ENCODE peak calls at places on chromosomes 13 and 19, in four cellular contexts. One of them, this sample, is unnamed.

GRCh38 chr19:32322541-32322940 is 22.9 kb upstream of the ZNF507 start:
- DNase-seq in HL-60: no peak
- DNase-seq in GM12878: no peak
- DNase-seq in K562: no peak
- DNase-seq in this sample: no peak

GRCh38 chr19:54630784-54631183 is 500 bp downstream of the LILRB1 start:
- DNase-seq in HL-60: no peak
- DNase-seq in GM12878: no peak
- DNase-seq in K562: no peak
- DNase-seq in this sample: no peak

GRCh38 chr19:53545271-53546065 is 7.5 kb downstream of the ZNF331 start:
- DNase-seq in HL-60: no peak
- DNase-seq in GM12878: no peak
- DNase-seq in K562: no peak
- DNase-seq in this sample: no peak

GRCh38 chr13:91564422-91564821 is 166.0 kb downstream of the GPC5 start:
- DNase-seq in HL-60: no peak
- DNase-seq in GM12878: no peak
- DNase-seq in K562: no peak
- DNase-seq in this sample: no peak

GRCh38 chr19:50743537-50743936 is 20.4 kb downstream of the CLEC11A start:
- DNase-seq in HL-60: no peak
- DNase-seq in GM12878: no peak
- DNase-seq in K562: no peak
- DNase-seq in this sample: no peak

GRCh38 chr19:18515959-18516358 is 5.9 kb downstream of the ELL start:
- DNase-seq in HL-60: no peak
- DNase-seq in GM12878: no peak
- DNase-seq in K562: no peak
- DNase-seq in this sample: no peak

GRCh38 chr19:42122691-42123607 is 9.3 kb downstream of the POU2F2 start:
- DNase-seq in HL-60: no peak
- DNase-seq in GM12878: peak
- DNase-seq in K562: no peak
- DNase-seq in this sample: no peak

GRCh38 chr19:48926909-48927308 is 6.6 kb upstream of the DHDH start:
- DNase-seq in HL-60: no peak
- DNase-seq in GM12878: no peak
- DNase-seq in K562: peak
- DNase-seq in this sample: no peak

GRCh38 chr13:61913183-61913582 is 497.5 kb upstream of the PCDH20 start:
- DNase-seq in HL-60: no peak
- DNase-seq in GM12878: no peak
- DNase-seq in K562: no peak
- DNase-seq in this sample: no peak

GRCh38 chr13:20828540-20829364 is 55.0 kb upstream of the EEF1AKMT1 start:
- DNase-seq in HL-60: no peak
- DNase-seq in GM12878: peak
- DNase-seq in K562: no peak
- DNase-seq in this sample: no peak

GRCh38 chr19:16200038-16200775 is 2.5 kb downstream of the AP1M1 start:
- DNase-seq in HL-60: peak
- DNase-seq in GM12878: no peak
- DNase-seq in K562: no peak
- DNase-seq in this sample: no peak

GRCh38 chr19:18493440-18494266 is 28.2 kb downstream of the ELL start:
- DNase-seq in HL-60: no peak
- DNase-seq in GM12878: no peak
- DNase-seq in K562: no peak
- DNase-seq in this sample: no peak

GRCh38 chr13:52891685-52892084 is 43.2 kb upstream of the PCDH8 start:
- DNase-seq in HL-60: no peak
- DNase-seq in GM12878: no peak
- DNase-seq in K562: no peak
- DNase-seq in this sample: no peak

GRCh38 chr19:51398096-51398704 is 7.8 kb upstream of the C19orf84 start:
- DNase-seq in HL-60: no peak
- DNase-seq in GM12878: no peak
- DNase-seq in K562: peak
- DNase-seq in this sample: no peak

GRCh38 chr19:47036233-47036651 is 12.2 kb downstream of the TMEM160 start:
- DNase-seq in HL-60: peak
- DNase-seq in GM12878: no peak
- DNase-seq in K562: no peak
- DNase-seq in this sample: no peak

GRCh38 chr19:12668937-12669271 is 2.3 kb downstream of the WDR83 start:
- DNase-seq in HL-60: peak
- DNase-seq in GM12878: no peak
- DNase-seq in K562: peak
- DNase-seq in this sample: no peak

GRCh38 chr13:26968431-26969335 is 202.9 kb downstream of the USP12 start:
- DNase-seq in HL-60: no peak
- DNase-seq in GM12878: no peak
- DNase-seq in K562: no peak
- DNase-seq in this sample: no peak

GRCh38 chr19:21838646-21839045 is 2.7 kb upstream of the ZNF43 start:
- DNase-seq in HL-60: no peak
- DNase-seq in GM12878: no peak
- DNase-seq in K562: no peak
- DNase-seq in this sample: no peak

GRCh38 chr13:112261924-112262323 is 114.2 kb upstream of the SPACA7 start:
- DNase-seq in HL-60: no peak
- DNase-seq in GM12878: no peak
- DNase-seq in K562: no peak
- DNase-seq in this sample: no peak

GRCh38 chr19:47228937-47229673 is 1.9 kb downstream of the BBC3 start:
- DNase-seq in HL-60: no peak
- DNase-seq in GM12878: no peak
- DNase-seq in K562: peak
- DNase-seq in this sample: no peak

GRCh38 chr13:105410602-105411001 is 1124.9 kb downstream of the EFNB2 start:
- DNase-seq in HL-60: no peak
- DNase-seq in GM12878: no peak
- DNase-seq in K562: peak
- DNase-seq in this sample: no peak

GRCh38 chr19:17590780-17591688 is 35.6 kb downstream of the COLGALT1 start:
- DNase-seq in HL-60: no peak
- DNase-seq in GM12878: no peak
- DNase-seq in K562: peak
- DNase-seq in this sample: no peak

GRCh38 chr13:79777504-79777903 is 296.5 kb downstream of the NDFIP2 start:
- DNase-seq in HL-60: no peak
- DNase-seq in GM12878: no peak
- DNase-seq in K562: no peak
- DNase-seq in this sample: no peak

GRCh38 chr13:79779061-79779460 is 298.1 kb downstream of the NDFIP2 start:
- DNase-seq in HL-60: no peak
- DNase-seq in GM12878: no peak
- DNase-seq in K562: no peak
- DNase-seq in this sample: no peak

GRCh38 chr13:79776538-79776937 is 295.6 kb downstream of the NDFIP2 start:
- DNase-seq in HL-60: peak
- DNase-seq in GM12878: no peak
- DNase-seq in K562: no peak
- DNase-seq in this sample: no peak

GRCh38 chr13:79772811-79773210 is 291.9 kb downstream of the NDFIP2 start:
- DNase-seq in HL-60: no peak
- DNase-seq in GM12878: no peak
- DNase-seq in K562: no peak
- DNase-seq in this sample: no peak

GRCh38 chr13:79775830-79776229 is 294.9 kb downstream of the NDFIP2 start:
- DNase-seq in HL-60: no peak
- DNase-seq in GM12878: no peak
- DNase-seq in K562: no peak
- DNase-seq in this sample: peak
- TF ChIP-seq SPI1 in HL-60: no peak
- TF ChIP-seq SPI1 in GM12878: no peak
- TF ChIP-seq SPI1 in K562: no peak
- TF ChIP-seq SPI1 in this sample: no peak

DNA sequence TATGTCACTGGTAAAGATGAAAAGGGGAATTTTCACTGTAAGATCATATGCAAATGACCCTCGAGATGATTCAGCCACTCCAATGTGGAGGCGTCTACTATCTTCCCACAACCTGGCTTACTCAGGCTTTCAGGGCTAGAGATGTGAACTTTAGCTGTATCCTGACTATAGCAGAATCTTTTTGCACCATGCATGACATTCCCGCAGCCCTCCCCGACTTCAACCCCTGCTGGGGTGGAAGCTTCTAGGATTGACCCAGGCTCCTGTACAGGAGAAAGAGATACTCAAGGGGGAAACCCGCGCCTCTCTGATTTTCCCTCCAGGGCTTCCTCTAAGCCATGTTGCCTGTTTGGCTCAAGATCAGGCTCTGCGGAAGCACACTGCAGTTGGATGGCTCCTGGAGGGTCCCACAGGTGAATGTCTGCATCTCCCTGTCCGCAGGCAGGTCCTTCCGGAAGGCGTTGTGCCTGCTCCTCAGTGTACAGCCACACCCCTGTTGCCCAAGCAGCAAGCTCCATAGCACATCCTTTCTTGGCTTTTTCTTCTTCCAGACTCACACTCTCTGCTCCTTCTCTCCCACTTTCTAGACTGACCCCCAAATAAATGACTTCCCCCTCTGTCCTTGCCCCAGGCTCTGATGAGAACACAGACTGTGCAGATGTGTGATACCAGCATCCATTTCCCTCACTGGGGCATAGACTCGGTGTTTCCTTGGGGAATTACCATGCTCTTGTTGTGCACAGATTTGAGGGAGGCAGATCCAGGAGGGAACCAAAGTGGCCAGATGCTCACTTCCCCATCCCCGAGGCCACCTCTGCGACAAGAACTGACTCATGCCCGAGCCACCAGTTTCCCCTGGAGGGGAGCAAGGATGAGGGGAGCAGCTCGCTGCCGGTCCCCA is 29.1 kb upstream of the POP4 start:
- DNase-seq in HL-60: no peak
- DNase-seq in GM12878: peak
- DNase-seq in K562: no peak
- DNase-seq in this sample: no peak
- TF ChIP-seq SPI1 in HL-60: no peak
- TF ChIP-seq SPI1 in GM12878: peak
- TF ChIP-seq SPI1 in K562: no peak
- TF ChIP-seq SPI1 in this sample: peak

GRCh38 chr19:29528350-29528945 is 2.7 kb downstream of the VSTM2B start:
- DNase-seq in HL-60: peak
- DNase-seq in GM12878: peak
- DNase-seq in K562: peak
- DNase-seq in this sample: peak
- TF ChIP-seq SPI1 in HL-60: no peak
- TF ChIP-seq SPI1 in GM12878: no peak
- TF ChIP-seq SPI1 in K562: no peak
- TF ChIP-seq SPI1 in this sample: no peak

DNA sequence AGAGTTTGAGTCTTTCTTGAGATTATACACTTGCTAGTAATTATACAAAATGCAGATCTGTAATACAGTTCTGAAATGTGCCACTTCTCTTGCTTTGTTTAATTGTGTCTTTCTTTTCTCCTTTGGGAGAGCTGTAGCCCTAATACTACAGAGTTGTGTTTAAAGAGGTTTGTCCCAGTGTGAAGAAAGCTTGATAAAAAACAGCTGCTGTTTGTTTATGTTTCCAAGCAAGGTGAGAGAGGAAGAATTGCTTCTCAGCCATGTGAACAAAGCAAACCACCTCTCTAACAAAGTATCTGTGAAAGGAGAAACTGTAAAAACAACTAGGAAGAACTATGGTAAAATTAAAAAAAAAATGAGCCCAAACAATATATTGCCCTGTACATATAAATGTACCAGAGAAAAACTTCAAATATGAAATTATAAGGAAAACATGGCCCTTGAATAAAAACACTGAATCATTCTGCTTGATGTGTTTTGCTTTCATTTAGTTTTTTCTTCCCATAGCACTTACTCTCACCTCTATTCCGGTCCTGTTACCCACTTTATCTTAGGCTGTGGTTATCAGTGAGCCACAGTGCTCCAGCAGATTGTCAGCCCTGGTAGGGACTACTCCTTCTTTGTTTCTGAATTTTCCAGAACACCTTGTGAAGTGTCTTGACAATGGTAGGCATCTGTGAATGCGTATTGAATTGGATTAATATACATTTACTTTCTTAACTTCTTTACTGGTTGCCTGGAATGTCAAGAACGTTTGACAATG is 257.1 kb downstream of the MTUS2 start:
- DNase-seq in HL-60: no peak
- DNase-seq in GM12878: no peak
- DNase-seq in K562: no peak
- DNase-seq in this sample: no peak
- TF ChIP-seq SPI1 in HL-60: no peak
- TF ChIP-seq SPI1 in GM12878: no peak
- TF ChIP-seq SPI1 in K562: no peak
- TF ChIP-seq SPI1 in this sample: no peak

GRCh38 chr19:38970664-38971532 is 4.6 kb downstream of the FBXO17 start:
- DNase-seq in HL-60: no peak
- DNase-seq in GM12878: no peak
- DNase-seq in K562: no peak
- DNase-seq in this sample: no peak
- TF ChIP-seq SPI1 in HL-60: no peak
- TF ChIP-seq SPI1 in GM12878: no peak
- TF ChIP-seq SPI1 in K562: no peak
- TF ChIP-seq SPI1 in this sample: no peak

DNA sequence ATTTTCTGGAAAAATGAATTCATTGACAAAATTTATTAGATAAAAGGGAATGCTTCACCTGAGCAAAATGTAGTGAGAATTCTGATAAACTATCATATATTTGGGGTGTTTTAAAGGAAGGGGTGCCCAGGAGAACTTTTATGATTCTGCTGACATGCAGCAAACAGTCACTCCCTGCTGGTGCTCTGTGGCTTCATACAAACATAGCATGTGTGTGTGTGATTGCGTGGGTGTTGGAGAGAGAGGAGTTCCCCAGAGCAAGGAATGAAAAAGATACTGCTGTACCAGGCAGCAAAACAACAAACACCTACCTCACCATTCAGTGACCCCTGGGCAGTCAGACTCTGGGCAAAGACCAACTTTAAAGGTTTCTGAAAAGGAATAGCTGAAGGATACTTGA is 546.7 kb downstream of the RFC3 start:
- DNase-seq in HL-60: no peak
- DNase-seq in GM12878: no peak
- DNase-seq in K562: no peak
- DNase-seq in this sample: no peak
- TF ChIP-seq SPI1 in HL-60: no peak
- TF ChIP-seq SPI1 in GM12878: no peak
- TF ChIP-seq SPI1 in K562: no peak
- TF ChIP-seq SPI1 in this sample: no peak

GRCh38 chr19:1281895-1282287 is 3.8 kb upstream of the EFNA2 start:
- DNase-seq in HL-60: peak
- DNase-seq in GM12878: no peak
- DNase-seq in K562: no peak
- DNase-seq in this sample: no peak

GRCh38 chr19:1281270-1281894 is 4.3 kb upstream of the EFNA2 start:
- DNase-seq in HL-60: no peak
- DNase-seq in GM12878: no peak
- DNase-seq in K562: no peak
- DNase-seq in this sample: no peak

GRCh38 chr19:1283207-1283916 is 2.3 kb upstream of the EFNA2 start:
- DNase-seq in HL-60: no peak
- DNase-seq in GM12878: no peak
- DNase-seq in K562: no peak
- DNase-seq in this sample: no peak

GRCh38 chr19:1283917-1284292 is 1.8 kb upstream of the EFNA2 start:
- DNase-seq in HL-60: no peak
- DNase-seq in GM12878: no peak
- DNase-seq in K562: no peak
- DNase-seq in this sample: no peak

GRCh38 chr19:1282588-1283206 is 3.0 kb upstream of the EFNA2 start:
- DNase-seq in HL-60: no peak
- DNase-seq in GM12878: no peak
- DNase-seq in K562: no peak
- DNase-seq in this sample: no peak
- TF ChIP-seq SPI1 in HL-60: no peak
- TF ChIP-seq SPI1 in GM12878: no peak
- TF ChIP-seq SPI1 in K562: no peak
- TF ChIP-seq SPI1 in this sample: no peak

This sample was measured in GM12891.